ENCODE peak calls at places on chromosomes 1 and 21, in six cellular contexts. P is epithelial cell of esophagus; U is naive thymus-derived CD4-positive, alpha-beta T cell; W is lower lobe of right lung; F is left lung; N is fibroblast of mammary gland. T is an unnamed sample.

GRCh38 chr1:168469690-168470089 is 74.1 kb downstream of the XCL2 start:
- DNase-seq in P (peak; percentile 63), U (no peak), W (no peak), F (no peak), N (peak; percentile 92), T (no peak)

GRCh38 chr1:243490748-243491686 is 235.2 kb downstream of the SDCCAG8 start:
- DNase-seq in P (no peak), U (no peak), W (no peak), F (no peak), N (peak; percentile 52), T (no peak)

GRCh38 chr21:15852146-15852545 is 122.4 kb downstream of the USP25 start:
- DNase-seq in P (no peak), U (no peak), W (no peak), F (no peak), N (no peak), T (no peak)

GRCh38 chr1:6007318-6008083 is 15.3 kb upstream of the NPHP4 start:
- DNase-seq in P (no peak), U (peak; percentile 21), W (peak; percentile 22), F (peak; percentile 81), N (peak; percentile 47), T (no peak)

GRCh38 chr1:34924759-34925555 is 4.5 kb downstream of the DLGAP3 start:
- DNase-seq in P (peak; percentile 68), U (peak; percentile 53), W (peak; percentile 69), F (no peak), N (peak; percentile 52), T (peak; percentile 25)

GRCh38 chr1:50603274-50604271 is 180.3 kb upstream of the DMRTA2 start:
- DNase-seq in P (peak; percentile 95), U (no peak), W (no peak), F (no peak), N (peak; percentile 59), T (peak; percentile 80)

GRCh38 chr1:8373547-8374270 is 55.8 kb downstream of the SLC45A1 start:
- DNase-seq in P (peak; percentile 49), U (no peak), W (peak; percentile 76), F (peak; percentile 78), N (peak; percentile 89), T (peak; percentile 80)

GRCh38 chr21:32976791-32977190 is 48.9 kb upstream of the OLIG2 start:
- DNase-seq in P (no peak), U (no peak), W (no peak), F (peak; percentile 52), N (no peak), T (no peak)

GRCh38 chr1:110916669-110917306 is 43.8 kb downstream of the CD53 start:
- DNase-seq in P (peak; percentile 79), U (no peak), W (no peak), F (no peak), N (peak; percentile 22), T (no peak)

GRCh38 chr1:33346921-33347649 is 26.2 kb upstream of the A3GALT2 start:
- DNase-seq in P (peak; percentile 81), U (no peak), W (no peak), F (no peak), N (peak; percentile 96), T (no peak)

GRCh38 chr1:55546553-55546952 is 331.4 kb upstream of the USP24 start:
- DNase-seq in P (no peak), U (no peak), W (no peak), F (no peak), N (no peak), T (no peak)

GRCh38 chr1:155983191-155984023 is 5.1 kb upstream of the ARHGEF2 start:
- DNase-seq in P (peak; percentile 80), U (no peak), W (no peak), F (no peak), N (peak; percentile 99), T (no peak)

GRCh38 chr1:25056536-25056935 is 126.5 kb upstream of the RUNX3 start:
- DNase-seq in P (no peak), U (no peak), W (peak; percentile 32), F (no peak), N (no peak), T (no peak)

GRCh38 chr1:61131716-61132115 is 49.4 kb downstream of the NFIA start:
- DNase-seq in P (no peak), U (no peak), W (no peak), F (no peak), N (peak; percentile 74), T (no peak)

GRCh38 chr1:18805925-18806849 is 53.3 kb downstream of the TAS1R2 start:
- DNase-seq in P (no peak), U (no peak), W (no peak), F (no peak), N (no peak), T (no peak)

GRCh38 chr1:145992502-145992936 is 3.9 kb downstream of the TXNIP start:
- DNase-seq in P (no peak), U (no peak), W (no peak), F (no peak), N (no peak), T (no peak)

GRCh38 chr1:83909687-83910086 is 89.2 kb downstream of the TTLL7 start:
- DNase-seq in P (no peak), U (no peak), W (no peak), F (no peak), N (no peak), T (no peak)

GRCh38 chr1:81706650-81707435 is 93.9 kb upstream of the ADGRL2 start:
- DNase-seq in P (peak; percentile 82), U (no peak), W (no peak), F (no peak), N (peak; percentile 85), T (no peak)

GRCh38 chr1:102798718-102799117 is 309.6 kb downstream of the COL11A1 start:
- DNase-seq in P (no peak), U (no peak), W (no peak), F (no peak), N (no peak), T (no peak)

GRCh38 chr1:152143147-152143845 is 15.7 kb downstream of the RPTN start:
- DNase-seq in P (peak; percentile 16), U (no peak), W (no peak), F (no peak), N (peak; percentile 19), T (no peak)

GRCh38 chr1:43372172-43372571 is 4.4 kb upstream of the ELOVL1 start:
- DNase-seq in P (no peak), U (no peak), W (no peak), F (no peak), N (no peak), T (no peak)

DNA sequence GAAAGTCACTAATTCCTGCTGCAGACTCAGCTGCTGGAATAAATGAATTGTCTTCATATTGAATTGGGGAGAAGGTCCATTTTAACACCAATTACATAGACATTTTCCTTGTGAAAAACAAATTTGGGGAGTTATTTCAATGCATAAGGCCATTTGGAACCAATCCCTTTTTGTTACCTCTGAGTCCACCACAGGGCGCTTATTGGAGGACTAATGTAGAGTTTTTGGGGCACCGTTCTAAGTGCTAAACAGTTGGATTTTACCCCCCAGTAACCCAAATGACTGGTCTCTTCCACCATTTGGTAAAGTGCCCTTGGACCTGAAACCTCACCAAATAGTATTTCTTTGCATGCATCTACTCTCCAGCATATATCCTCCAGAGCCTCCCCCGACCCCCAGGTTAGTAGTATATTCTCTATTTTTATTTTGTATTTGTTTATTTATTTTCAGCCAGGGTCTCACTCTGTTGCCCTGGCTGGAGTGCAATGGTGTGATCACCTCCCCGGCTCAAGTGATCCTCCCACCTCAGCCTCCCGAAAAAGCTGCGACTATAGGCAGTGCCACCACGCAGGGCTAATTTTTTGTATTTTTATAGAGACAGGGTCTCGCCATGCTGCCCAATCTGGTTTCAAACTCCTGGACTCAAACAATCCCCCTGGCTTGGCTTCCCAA is 1.6 kb downstream of the PRUNE1 start:
- DNase-seq in P (no peak), U (no peak), W (no peak), F (no peak), N (no peak), T (no peak)
- H3K4me3 ChIP-seq in P (peak overlapping the region; percentile 95), U (peak overlapping the region; percentile 88), W (peak overlapping the region; percentile 78), F (peak overlapping the region; percentile 65), N (no peak overlapping the region), T (no peak overlapping the region)

GRCh38 chr1:26959722-26960624 is at the start of gene KDF1:
- DNase-seq in P (peak; percentile 92), U (peak; percentile 63), W (peak; percentile 92), F (peak; percentile 93), N (no peak), T (peak; percentile 87)

GRCh38 chr1:26959270-26959669 is 998 bp downstream of the KDF1 start:
- DNase-seq in P (no peak), U (no peak), W (no peak), F (peak; percentile 23), N (no peak), T (no peak)

GRCh38 chr1:26961826-26962225 is 1.6 kb upstream of the KDF1 start:
- DNase-seq in P (peak; percentile 89), U (no peak), W (no peak), F (no peak), N (peak; percentile 97), T (no peak)

GRCh38 chr1:26957306-26957705 is 3.0 kb downstream of the KDF1 start:
- DNase-seq in P (no peak), U (no peak), W (no peak), F (peak; percentile 8), N (no peak), T (no peak)

DNA sequence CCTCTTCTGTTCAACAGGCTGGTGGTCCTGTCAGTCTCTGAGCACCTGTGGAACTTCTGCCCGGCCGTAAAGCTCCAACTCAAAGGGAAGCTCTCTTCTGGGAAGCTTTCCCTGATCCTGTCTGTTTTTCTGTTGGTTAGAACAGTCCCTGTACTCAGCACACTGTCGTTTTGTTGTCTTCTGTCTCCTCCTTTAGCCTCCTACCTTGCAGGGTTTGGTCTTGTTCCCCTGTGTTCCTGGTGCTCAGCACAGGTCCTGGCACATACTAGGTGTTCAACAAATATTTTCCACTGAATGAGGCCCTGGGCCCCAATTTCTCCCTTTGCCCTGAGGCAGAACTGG is 328 bp upstream of the KDF1 start:
- DNase-seq in P (no peak), U (no peak), W (no peak), F (no peak), N (no peak), T (peak; percentile 6)
- H3K4me3 ChIP-seq in P (peak overlapping the region; percentile 96), U (peak overlapping the region; percentile 61), W (peak overlapping the region; percentile 64), F (peak overlapping the region; percentile 54), N (no peak overlapping the region), T (peak overlapping the region; percentile 62)

GRCh38 chr1:63324779-63325119 is 2.4 kb downstream of the FOXD3 start:
- DNase-seq in P (no peak), U (no peak), W (no peak), F (no peak), N (no peak), T (no peak)
- H3K4me3 ChIP-seq in P (no peak overlapping the region), U (no peak overlapping the region), W (no peak overlapping the region), F (no peak overlapping the region), N (no peak overlapping the region), T (no peak overlapping the region)

DNA sequence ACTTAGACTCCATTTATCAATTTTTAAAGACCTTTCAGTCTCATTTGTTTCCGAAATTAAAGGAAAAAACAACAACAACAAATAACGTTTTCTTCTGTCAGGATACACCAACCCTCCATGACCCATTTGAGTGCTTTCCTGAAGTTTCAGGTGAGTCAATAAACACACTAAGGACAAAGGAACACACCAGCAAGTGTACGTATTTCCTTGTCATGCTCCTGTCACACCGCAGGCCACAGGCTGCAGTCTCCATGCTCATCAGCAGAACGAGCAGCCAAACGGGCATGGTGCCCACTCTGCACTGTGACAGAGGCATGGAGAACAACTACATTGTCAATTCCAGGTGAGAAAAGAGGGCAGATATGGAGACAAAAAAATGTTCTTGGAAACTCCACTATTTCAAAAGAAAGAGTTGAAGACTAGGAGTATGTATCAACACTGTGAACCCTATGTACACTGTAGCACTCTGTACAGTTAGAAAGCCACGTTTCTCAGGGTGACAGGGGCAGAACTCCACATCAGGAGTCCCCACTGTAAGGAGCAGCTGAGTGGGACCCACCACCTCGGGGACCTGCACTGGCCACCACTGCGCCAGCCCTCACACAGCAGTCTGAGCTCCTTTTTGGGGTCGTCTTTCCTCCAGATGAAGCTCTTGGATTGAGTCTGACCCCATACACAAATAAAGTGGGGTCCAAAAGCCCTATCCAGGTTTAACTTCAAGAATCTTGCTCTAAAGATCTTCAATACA is 2.6 kb downstream of the PTTG1IP start:
- DNase-seq in P (peak; percentile 53), U (peak; percentile 44), W (no peak), F (no peak), N (no peak), T (peak; percentile 61)
- H3K4me3 ChIP-seq in P (no peak overlapping the region), U (peak overlapping the region; percentile 25), W (peak overlapping the region; percentile 7), F (peak overlapping the region; percentile 84), N (no peak overlapping the region), T (no peak overlapping the region)